ENCODE peak calls at places on chromosomes 5 and 9, in ten cellular contexts. U is effector memory CD4-positive, alpha-beta T cell; M is NCI-H1436; Y is AG04449; E is choroid plexus epithelial cell; Q is GM10248; I is NCI-H1417; N is activated CD8-positive, alpha-beta memory T cell treated with anti-CD3 and anti-CD28 coated beads, Interleukin-2, amount 50 U/mL, for 4 hours; L is H7; J is stimulated activated effector memory CD8-positive, alpha-beta T cell treated with anti-CD3 and anti-CD28 coated beads, Interleukin-12 subunit alpha, Interleukin-12 subunit beta, amount 100 ng/mL, for 72 hours. K is an unnamed sample.

GRCh38 chr5:143268388-143268787 is 135.1 kb downstream of the NR3C1 start:
- DNase-seq in U (no peak), M (no peak), Y (no peak), E (no peak), Q (no peak), I (no peak), N (no peak), L (no peak), J (no peak), K (no peak)

GRCh38 chr5:81171769-81172168 is 61.4 kb upstream of the CKMT2 start:
- DNase-seq in U (no peak), M (no peak), Y (no peak), E (no peak), Q (no peak), I (peak; percentile 76), N (no peak), L (no peak), J (no peak), K (no peak)

GRCh38 chr9:133522073-133522910 is 2.5 kb downstream of the MYMK start:
- DNase-seq in U (no peak), M (no peak), Y (no peak), E (no peak), Q (no peak), I (no peak), N (no peak), L (no peak), J (no peak), K (no peak)

GRCh38 chr5:154129013-154129412 is 61.5 kb upstream of the GALNT10 start:
- DNase-seq in U (no peak), M (no peak), Y (no peak), E (no peak), Q (no peak), I (no peak), N (no peak), L (no peak), J (no peak), K (no peak)

GRCh38 chr5:67425514-67425913 is 228.9 kb upstream of the CD180 start:
- DNase-seq in U (no peak), M (no peak), Y (no peak), E (no peak), Q (no peak), I (no peak), N (no peak), L (no peak), J (no peak), K (no peak)

GRCh38 chr5:14270212-14270702 is 127.1 kb downstream of the TRIO start:
- DNase-seq in U (no peak), M (peak; percentile 66), Y (no peak), E (peak; percentile 83), Q (peak; percentile 68), I (peak; percentile 78), N (no peak), L (peak; percentile 76), J (no peak), K (peak; percentile 77)

GRCh38 chr5:73812962-73813588 is 187.1 kb downstream of the ARHGEF28 start:
- DNase-seq in U (no peak), M (no peak), Y (no peak), E (no peak), Q (no peak), I (no peak), N (no peak), L (no peak), J (no peak), K (no peak)

GRCh38 chr5:160296496-160296895 is 15.9 kb downstream of the CCNJL start:
- DNase-seq in U (no peak), M (no peak), Y (no peak), E (no peak), Q (no peak), I (no peak), N (no peak), L (no peak), J (no peak), K (no peak)

GRCh38 chr9:108142504-108143201 is 653.1 kb upstream of the KLF4 start:
- DNase-seq in U (no peak), M (no peak), Y (peak; percentile 36), E (peak; percentile 96), Q (no peak), I (no peak), N (no peak), L (no peak), J (no peak), K (peak; percentile 86)

GRCh38 chr5:76807296-76807695 is 11.5 kb upstream of the F2RL1 start:
- DNase-seq in U (no peak), M (no peak), Y (no peak), E (peak; percentile 92), Q (no peak), I (no peak), N (no peak), L (peak; percentile 67), J (no peak), K (peak; percentile 12)

GRCh38 chr9:87594662-87595061 is 97.0 kb downstream of the DAPK1 start:
- DNase-seq in U (no peak), M (no peak), Y (no peak), E (no peak), Q (no peak), I (no peak), N (no peak), L (no peak), J (no peak), K (no peak)

GRCh38 chr5:154712518-154713437 is 42.4 kb upstream of the LARP1 start:
- DNase-seq in U (no peak), M (peak; percentile 63), Y (no peak), E (no peak), Q (no peak), I (peak; percentile 92), N (no peak), L (peak; percentile 73), J (no peak), K (no peak)

GRCh38 chr9:28805197-28805596 is 1231.9 kb upstream of the C9orf72 start:
- DNase-seq in U (no peak), M (no peak), Y (no peak), E (no peak), Q (no peak), I (no peak), N (no peak), L (no peak), J (no peak), K (no peak)

GRCh38 chr5:13591621-13592020 is 352.9 kb downstream of the DNAH5 start:
- DNase-seq in U (no peak), M (no peak), Y (no peak), E (peak; percentile 71), Q (no peak), I (no peak), N (no peak), L (no peak), J (no peak), K (no peak)

GRCh38 chr9:134179595-134179917 is 15.2 kb upstream of the RNU6ATAC start:
- DNase-seq in U (no peak), M (no peak), Y (no peak), E (no peak), Q (no peak), I (no peak), N (peak; percentile 3), L (no peak), J (no peak), K (no peak)

GRCh38 chr9:134965421-134965820 is 47.7 kb upstream of the FCN1 start:
- DNase-seq in U (no peak), M (no peak), Y (no peak), E (no peak), Q (no peak), I (no peak), N (no peak), L (peak; percentile 8), J (no peak), K (no peak)

GRCh38 chr5:157479166-157479565 is 19.2 kb downstream of the NIPAL4 start:
- DNase-seq in U (no peak), M (no peak), Y (no peak), E (no peak), Q (no peak), I (no peak), N (no peak), L (no peak), J (no peak), K (no peak)

GRCh38 chr9:130843049-130843908 is 8.2 kb downstream of the ABL1 start:
- DNase-seq in U (no peak), M (no peak), Y (no peak), E (no peak), Q (no peak), I (no peak), N (no peak), L (no peak), J (no peak), K (no peak)

GRCh38 chr9:123997665-123998277 is 13.8 kb upstream of the LHX2 start:
- DNase-seq in U (no peak), M (no peak), Y (no peak), E (peak; percentile 25), Q (peak; percentile 73), I (no peak), N (no peak), L (peak; percentile 77), J (no peak), K (peak; percentile 76)

GRCh38 chr5:148968311-148968710 is 94.6 kb downstream of the SH3TC2 start:
- DNase-seq in U (no peak), M (no peak), Y (no peak), E (no peak), Q (no peak), I (no peak), N (no peak), L (no peak), J (no peak), K (no peak)

GRCh38 chr9:70263421-70263820 is 4.6 kb downstream of the SMC5 start:
- DNase-seq in U (no peak), M (no peak), Y (no peak), E (peak; percentile 25), Q (no peak), I (no peak), N (no peak), L (no peak), J (no peak), K (no peak)

GRCh38 chr5:89847743-89848142 is 561.8 kb downstream of the CETN3 start:
- DNase-seq in U (no peak), M (no peak), Y (no peak), E (no peak), Q (no peak), I (no peak), N (no peak), L (no peak), J (no peak), K (no peak)

GRCh38 chr9:22206833-22207232 is 197.7 kb upstream of the CDKN2B start:
- DNase-seq in U (no peak), M (no peak), Y (no peak), E (no peak), Q (no peak), I (no peak), N (no peak), L (no peak), J (no peak), K (no peak)

GRCh38 chr9:26665676-26666075 is 226.9 kb downstream of the CAAP1 start:
- DNase-seq in U (no peak), M (no peak), Y (no peak), E (no peak), Q (no peak), I (no peak), N (no peak), L (no peak), J (no peak), K (no peak)

GRCh38 chr9:106896695-106897094 is 33.7 kb downstream of the ZNF462 start:
- DNase-seq in U (no peak), M (no peak), Y (no peak), E (no peak), Q (no peak), I (no peak), N (no peak), L (no peak), J (no peak), K (no peak)